ENCODE peak calls at places on chromosomes 4 and X, in ten cellular contexts. One of them, this sample, is unnamed.

GRCh38 chr4:82630079-82630478 is 68.3 kb upstream of the TMEM150C start:
- DNase-seq in body of pancreas: no peak
- DNase-seq in uterus: no peak
- DNase-seq in heart left ventricle: no peak
- DNase-seq in A549: no peak
- DNase-seq in tibial nerve: no peak
- DNase-seq in H1: no peak
- DNase-seq in HepG2: no peak
- DNase-seq in breast epithelium: no peak
- DNase-seq in right lobe of liver: no peak
- DNase-seq in this sample: no peak

GRCh38 chr4:152109585-152110509 is 349.0 kb upstream of the GATB start:
- DNase-seq in heart left ventricle: peak; percentile 38
- DNase-seq in H1: no peak
- DNase-seq in uterus: peak; percentile 28
- DNase-seq in HepG2: no peak
- DNase-seq in A549: no peak
- DNase-seq in body of pancreas: no peak
- DNase-seq in right lobe of liver: no peak
- DNase-seq in tibial nerve: no peak
- DNase-seq in breast epithelium: no peak
- DNase-seq in this sample: no peak

GRCh38 chrX:87299563-87300160 is 217.9 kb upstream of the KLHL4 start:
- DNase-seq in tibial nerve: no peak
- DNase-seq in right lobe of liver: no peak
- DNase-seq in breast epithelium: no peak
- DNase-seq in HepG2: peak; percentile 0
- DNase-seq in body of pancreas: no peak
- DNase-seq in heart left ventricle: no peak
- DNase-seq in A549: peak; percentile 23
- DNase-seq in uterus: no peak
- DNase-seq in H1: no peak
- DNase-seq in this sample: no peak

GRCh38 chrX:154542723-154543424 is 3.8 kb downstream of the G6PD start:
- DNase-seq in body of pancreas: no peak
- DNase-seq in heart left ventricle: peak; percentile 35
- DNase-seq in breast epithelium: no peak
- DNase-seq in H1: no peak
- DNase-seq in HepG2: peak; percentile 42
- DNase-seq in tibial nerve: no peak
- DNase-seq in right lobe of liver: peak; percentile 74
- DNase-seq in uterus: no peak
- DNase-seq in A549: peak; percentile 95
- DNase-seq in this sample: no peak

GRCh38 chr4:12116009-12116542 is 687.4 kb upstream of the HS3ST1 start:
- DNase-seq in tibial nerve: no peak
- DNase-seq in heart left ventricle: no peak
- DNase-seq in H1: no peak
- DNase-seq in right lobe of liver: no peak
- DNase-seq in body of pancreas: no peak
- DNase-seq in A549: no peak
- DNase-seq in breast epithelium: no peak
- DNase-seq in HepG2: no peak
- DNase-seq in uterus: no peak
- DNase-seq in this sample: no peak

GRCh38 chr4:74631338-74631737 is 163.0 kb downstream of the BTC start:
- DNase-seq in body of pancreas: no peak
- DNase-seq in breast epithelium: no peak
- DNase-seq in A549: peak; percentile 55
- DNase-seq in H1: no peak
- DNase-seq in HepG2: no peak
- DNase-seq in right lobe of liver: no peak
- DNase-seq in uterus: no peak
- DNase-seq in heart left ventricle: no peak
- DNase-seq in tibial nerve: no peak
- DNase-seq in this sample: no peak

GRCh38 chr4:156568041-156568440 is 403.6 kb downstream of the PDGFC start:
- DNase-seq in body of pancreas: no peak
- DNase-seq in breast epithelium: no peak
- DNase-seq in right lobe of liver: no peak
- DNase-seq in HepG2: no peak
- DNase-seq in A549: no peak
- DNase-seq in H1: no peak
- DNase-seq in heart left ventricle: no peak
- DNase-seq in uterus: no peak
- DNase-seq in tibial nerve: no peak
- DNase-seq in this sample: no peak

GRCh38 chr4:168241953-168242352 is 76.6 kb downstream of the DDX60 start:
- DNase-seq in right lobe of liver: no peak
- DNase-seq in body of pancreas: no peak
- DNase-seq in A549: peak; percentile 3
- DNase-seq in tibial nerve: no peak
- DNase-seq in uterus: no peak
- DNase-seq in HepG2: no peak
- DNase-seq in H1: no peak
- DNase-seq in breast epithelium: no peak
- DNase-seq in heart left ventricle: no peak
- DNase-seq in this sample: no peak

GRCh38 chrX:101223226-101223625 is 3.6 kb downstream of the DRP2 start:
- DNase-seq in H1: no peak
- DNase-seq in tibial nerve: no peak
- DNase-seq in A549: no peak
- DNase-seq in HepG2: no peak
- DNase-seq in breast epithelium: no peak
- DNase-seq in body of pancreas: no peak
- DNase-seq in right lobe of liver: no peak
- DNase-seq in uterus: no peak
- DNase-seq in heart left ventricle: no peak
- DNase-seq in this sample: no peak

GRCh38 chr4:11623726-11624037 is 195.0 kb upstream of the HS3ST1 start:
- DNase-seq in H1: no peak
- DNase-seq in tibial nerve: no peak
- DNase-seq in body of pancreas: peak; percentile 15
- DNase-seq in heart left ventricle: peak; percentile 35
- DNase-seq in A549: peak; percentile 55
- DNase-seq in HepG2: no peak
- DNase-seq in right lobe of liver: no peak
- DNase-seq in uterus: peak; percentile 15
- DNase-seq in breast epithelium: no peak
- DNase-seq in this sample: no peak

DNA sequence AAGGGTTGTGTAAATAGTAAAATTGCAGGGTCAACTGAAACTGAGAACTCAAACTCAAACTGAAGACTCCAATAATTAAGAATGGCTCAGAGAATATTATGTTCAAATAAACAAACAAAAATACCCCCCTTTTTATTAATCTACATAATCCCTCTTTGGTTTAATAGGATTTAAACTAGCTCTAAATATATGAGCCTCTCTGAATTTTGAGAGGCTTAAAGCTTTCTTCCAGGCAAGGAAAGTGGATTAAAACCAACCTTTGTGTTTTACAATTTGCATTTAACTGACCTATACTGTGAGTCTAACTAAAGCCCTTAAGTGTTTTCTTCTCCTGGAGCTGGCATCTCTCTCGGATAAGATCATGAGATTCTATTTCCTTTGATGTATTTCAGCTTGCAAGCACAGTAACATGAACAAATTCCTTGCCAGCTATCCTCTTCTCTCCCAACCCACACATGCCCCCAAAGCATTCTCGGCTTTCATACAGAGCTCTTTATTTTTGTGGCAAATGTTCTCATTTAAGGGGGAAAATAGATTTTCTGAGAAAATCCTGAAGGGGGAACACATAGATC is 1310.8 kb upstream of the AGA start:
- DNase-seq in heart left ventricle: no peak
- DNase-seq in A549: no peak
- DNase-seq in right lobe of liver: no peak
- DNase-seq in breast epithelium: no peak
- DNase-seq in body of pancreas: no peak
- DNase-seq in uterus: no peak
- DNase-seq in HepG2: no peak
- DNase-seq in H1: no peak
- DNase-seq in tibial nerve: no peak
- DNase-seq in this sample: no peak
- H3K27ac ChIP-seq in heart left ventricle: no peak overlapping the region
- H3K27ac ChIP-seq in A549: no peak overlapping the region
- H3K27ac ChIP-seq in right lobe of liver: no peak overlapping the region
- H3K27ac ChIP-seq in breast epithelium: no peak overlapping the region
- H3K27ac ChIP-seq in body of pancreas: no peak overlapping the region
- H3K27ac ChIP-seq in uterus: no peak overlapping the region
- H3K27ac ChIP-seq in HepG2: no peak overlapping the region
- H3K27ac ChIP-seq in H1: no peak overlapping the region
- H3K27ac ChIP-seq in tibial nerve: no peak overlapping the region
- H3K27ac ChIP-seq in this sample: no peak overlapping the region

GRCh38 chr4:8403173-8403753 is 37.3 kb downstream of the ACOX3 start:
- DNase-seq in uterus: peak; percentile 85
- DNase-seq in tibial nerve: peak; percentile 87
- DNase-seq in right lobe of liver: peak; percentile 83
- DNase-seq in breast epithelium: peak; percentile 75
- DNase-seq in H1: peak; percentile 93
- DNase-seq in HepG2: peak; percentile 48
- DNase-seq in A549: peak; percentile 66
- DNase-seq in body of pancreas: peak; percentile 66
- DNase-seq in heart left ventricle: peak; percentile 90
- DNase-seq in this sample: peak; percentile 72
- TF ChIP-seq POLR2A in uterus: no peak
- TF ChIP-seq POLR2A in tibial nerve: no peak
- TF ChIP-seq POLR2A in right lobe of liver: no peak
- TF ChIP-seq POLR2A in breast epithelium: no peak
- TF ChIP-seq POLR2A in H1: no peak
- TF ChIP-seq POLR2A in HepG2: no peak
- TF ChIP-seq POLR2A in A549: no peak
- TF ChIP-seq POLR2A in body of pancreas: no peak
- TF ChIP-seq POLR2A in heart left ventricle: no peak
- TF ChIP-seq POLR2A in this sample: no peak

GRCh38 chrX:13688384-13688771 is 550 bp upstream of the RAB9A start:
- DNase-seq in HepG2: no peak
- DNase-seq in breast epithelium: no peak
- DNase-seq in uterus: no peak
- DNase-seq in A549: no peak
- DNase-seq in tibial nerve: no peak
- DNase-seq in right lobe of liver: no peak
- DNase-seq in body of pancreas: no peak
- DNase-seq in heart left ventricle: no peak
- DNase-seq in H1: no peak
- DNase-seq in this sample: no peak
- H3K27ac ChIP-seq in HepG2: no peak overlapping the region
- H3K27ac ChIP-seq in breast epithelium: peak overlapping the region; percentile 96
- H3K27ac ChIP-seq in uterus: peak overlapping the region; percentile 96
- H3K27ac ChIP-seq in A549: peak overlapping the region; percentile 50
- H3K27ac ChIP-seq in tibial nerve: peak overlapping the region; percentile 92
- H3K27ac ChIP-seq in right lobe of liver: peak overlapping the region; percentile 94
- H3K27ac ChIP-seq in body of pancreas: peak overlapping the region; percentile 83
- H3K27ac ChIP-seq in heart left ventricle: peak overlapping the region; percentile 92
- H3K27ac ChIP-seq in H1: no peak overlapping the region
- H3K27ac ChIP-seq in this sample: peak overlapping the region; percentile 95

GRCh38 chr4:169270810-169271691 is at the start of gene SH3RF1:
- DNase-seq in right lobe of liver: peak; percentile 92
- DNase-seq in breast epithelium: peak; percentile 86
- DNase-seq in body of pancreas: peak; percentile 86
- DNase-seq in heart left ventricle: peak; percentile 92
- DNase-seq in H1: peak; percentile 83
- DNase-seq in A549: peak; percentile 80
- DNase-seq in uterus: peak; percentile 90
- DNase-seq in tibial nerve: peak; percentile 87
- DNase-seq in HepG2: peak; percentile 38
- DNase-seq in this sample: peak; percentile 81
- TF ChIP-seq POLR2A in right lobe of liver: peak; percentile 90
- TF ChIP-seq POLR2A in breast epithelium: peak; percentile 66
- TF ChIP-seq POLR2A in body of pancreas: peak; percentile 92
- TF ChIP-seq POLR2A in heart left ventricle: peak; percentile 7
- TF ChIP-seq POLR2A in H1: peak; percentile 56
- TF ChIP-seq POLR2A in A549: peak; percentile 63
- TF ChIP-seq POLR2A in uterus: peak; percentile 95
- TF ChIP-seq POLR2A in tibial nerve: peak; percentile 86
- TF ChIP-seq POLR2A in HepG2: no peak
- TF ChIP-seq POLR2A in this sample: peak; percentile 95

GRCh38 chr4:55920571-55920970 is 28.2 kb upstream of the CEP135 start:
- DNase-seq in H1: no peak
- DNase-seq in body of pancreas: no peak
- DNase-seq in heart left ventricle: no peak
- DNase-seq in breast epithelium: no peak
- DNase-seq in uterus: no peak
- DNase-seq in HepG2: no peak
- DNase-seq in tibial nerve: no peak
- DNase-seq in A549: peak; percentile 2
- DNase-seq in right lobe of liver: no peak
- DNase-seq in this sample: no peak
- H3K27ac ChIP-seq in H1: no peak overlapping the region
- H3K27ac ChIP-seq in body of pancreas: no peak overlapping the region
- H3K27ac ChIP-seq in heart left ventricle: no peak overlapping the region
- H3K27ac ChIP-seq in breast epithelium: no peak overlapping the region
- H3K27ac ChIP-seq in uterus: no peak overlapping the region
- H3K27ac ChIP-seq in HepG2: no peak overlapping the region
- H3K27ac ChIP-seq in tibial nerve: no peak overlapping the region
- H3K27ac ChIP-seq in A549: no peak overlapping the region
- H3K27ac ChIP-seq in right lobe of liver: no peak overlapping the region
- H3K27ac ChIP-seq in this sample: no peak overlapping the region

GRCh38 chr4:139556071-139556734 is at the start of gene SETD7:
- DNase-seq in uterus: peak; percentile 80
- DNase-seq in right lobe of liver: peak; percentile 89
- DNase-seq in heart left ventricle: peak; percentile 89
- DNase-seq in breast epithelium: peak; percentile 79
- DNase-seq in HepG2: no peak
- DNase-seq in body of pancreas: peak; percentile 72
- DNase-seq in A549: peak; percentile 77
- DNase-seq in tibial nerve: peak; percentile 63
- DNase-seq in H1: peak; percentile 86
- DNase-seq in this sample: peak; percentile 85
- TF ChIP-seq POLR2A in uterus: peak; percentile 82
- TF ChIP-seq POLR2A in right lobe of liver: peak; percentile 81
- TF ChIP-seq POLR2A in heart left ventricle: no peak
- TF ChIP-seq POLR2A in breast epithelium: peak; percentile 91
- TF ChIP-seq POLR2A in HepG2: no peak
- TF ChIP-seq POLR2A in body of pancreas: peak; percentile 92
- TF ChIP-seq POLR2A in A549: peak; percentile 65
- TF ChIP-seq POLR2A in tibial nerve: peak; percentile 86
- TF ChIP-seq POLR2A in H1: peak; percentile 68
- TF ChIP-seq POLR2A in this sample: peak; percentile 88

GRCh38 chrX:38275615-38276014 is 51.7 kb downstream of the RPGR start:
- DNase-seq in H1: no peak
- DNase-seq in uterus: no peak
- DNase-seq in A549: peak; percentile 76
- DNase-seq in HepG2: peak; percentile 51
- DNase-seq in heart left ventricle: no peak
- DNase-seq in right lobe of liver: no peak
- DNase-seq in body of pancreas: no peak
- DNase-seq in breast epithelium: no peak
- DNase-seq in tibial nerve: no peak
- DNase-seq in this sample: no peak
- H3K27ac ChIP-seq in H1: no peak overlapping the region
- H3K27ac ChIP-seq in uterus: no peak overlapping the region
- H3K27ac ChIP-seq in A549: peak overlapping the region; percentile 39
- H3K27ac ChIP-seq in HepG2: no peak overlapping the region
- H3K27ac ChIP-seq in heart left ventricle: no peak overlapping the region
- H3K27ac ChIP-seq in right lobe of liver: no peak overlapping the region
- H3K27ac ChIP-seq in body of pancreas: no peak overlapping the region
- H3K27ac ChIP-seq in breast epithelium: no peak overlapping the region
- H3K27ac ChIP-seq in tibial nerve: no peak overlapping the region
- H3K27ac ChIP-seq in this sample: no peak overlapping the region

This sample was measured in gastrocnemius medialis.